ENCODE peak calls at places on chromosome 1, in six cellular contexts. H, T, L, Q, G and K are unnamed samples.

GRCh38 chr1:21508580-21509350 is 458 bp upstream of the ALPL start:
- DNase-seq in H (peak), T (peak), L (peak), Q (peak), G (no peak), K (peak)

GRCh38 chr1:18481921-18482701 is 1.4 kb downstream of the KLHDC7A start:
- DNase-seq in H (no peak), T (peak), L (no peak), Q (no peak), G (no peak), K (no peak)

GRCh38 chr1:68470388-68470970 is 20.7 kb upstream of the RPE65 start:
- DNase-seq in H (no peak), T (no peak), L (no peak), Q (no peak), G (no peak), K (no peak)

GRCh38 chr1:198373376-198373775 is 167.1 kb downstream of the ATP6V1G3 start:
- DNase-seq in H (no peak), T (no peak), L (no peak), Q (no peak), G (no peak), K (no peak)

GRCh38 chr1:166133276-166133841 is 33.4 kb downstream of the FAM78B start:
- DNase-seq in H (no peak), T (no peak), L (no peak), Q (no peak), G (no peak), K (no peak)

GRCh38 chr1:189654906-189655305 is 822.8 kb downstream of the BRINP3 start:
- DNase-seq in H (no peak), T (no peak), L (no peak), Q (no peak), G (no peak), K (no peak)

GRCh38 chr1:116569776-116570357 is 959 bp downstream of the CD58 start:
- DNase-seq in H (peak), T (peak), L (peak), Q (no peak), G (peak), K (peak)

GRCh38 chr1:203408485-203409229 is 57.7 kb upstream of the FMOD start:
- DNase-seq in H (no peak), T (peak), L (peak), Q (no peak), G (peak), K (peak)

GRCh38 chr1:203545032-203545816 is 51.3 kb downstream of the OPTC start:
- DNase-seq in H (no peak), T (no peak), L (no peak), Q (no peak), G (no peak), K (no peak)

GRCh38 chr1:235646463-235646862 is 3.1 kb downstream of the GNG4 start:
- DNase-seq in H (no peak), T (no peak), L (no peak), Q (no peak), G (no peak), K (no peak)

GRCh38 chr1:202615501-202616354 is 94.5 kb downstream of the SYT2 start:
- DNase-seq in H (no peak), T (no peak), L (no peak), Q (no peak), G (no peak), K (no peak)

GRCh38 chr1:196105901-196106300 is 502.3 kb downstream of the KCNT2 start:
- DNase-seq in H (no peak), T (no peak), L (no peak), Q (no peak), G (no peak), K (no peak)

GRCh38 chr1:212597495-212597894 is 11.1 kb upstream of the ATF3 start:
- DNase-seq in H (no peak), T (no peak), L (no peak), Q (no peak), G (no peak), K (no peak)

GRCh38 chr1:42145726-42146125 is 7.5 kb upstream of the GUCA2B start:
- DNase-seq in H (no peak), T (no peak), L (no peak), Q (no peak), G (no peak), K (no peak)

GRCh38 chr1:1118893-1119220 is 3.0 kb upstream of the C1orf159 start:
- DNase-seq in H (no peak), T (no peak), L (no peak), Q (no peak), G (no peak), K (no peak)

GRCh38 chr1:153728305-153729066 is 636 bp downstream of the INTS3 start:
- DNase-seq in H (peak), T (peak), L (peak), Q (peak), G (peak), K (peak)

DNA sequence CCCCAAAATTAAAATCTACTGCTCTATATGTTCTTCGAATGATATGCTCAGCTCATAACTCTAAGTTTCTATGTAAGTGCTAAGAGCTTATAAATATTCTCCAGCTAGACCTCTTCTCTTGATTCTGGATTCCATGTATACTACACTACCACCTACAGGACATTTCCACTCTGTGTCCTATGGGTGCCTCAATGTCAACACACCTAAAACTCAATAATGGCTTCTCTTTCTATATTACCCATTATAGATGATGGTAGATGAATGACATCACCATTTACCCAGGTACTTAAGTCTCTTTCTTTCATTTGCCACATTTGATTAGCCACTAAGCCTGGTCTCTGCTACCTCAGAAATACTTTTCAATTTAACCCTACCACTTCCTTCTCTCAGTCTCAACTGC is 41.3 kb downstream of the TBX19 start:
- DNase-seq in H (no peak), T (no peak), L (no peak), Q (no peak), G (no peak), K (no peak)
- TF ChIP-seq CTCF in H (no peak), T (no peak), L (no peak), Q (no peak), G (no peak), K (no peak)

GRCh38 chr1:207454046-207454964 is at the start of gene CR2:
- DNase-seq in H (peak), T (peak), L (peak), Q (peak), G (no peak), K (peak)
- TF ChIP-seq CTCF in H (peak), T (no peak), L (no peak), Q (no peak), G (no peak), K (no peak)

DNA sequence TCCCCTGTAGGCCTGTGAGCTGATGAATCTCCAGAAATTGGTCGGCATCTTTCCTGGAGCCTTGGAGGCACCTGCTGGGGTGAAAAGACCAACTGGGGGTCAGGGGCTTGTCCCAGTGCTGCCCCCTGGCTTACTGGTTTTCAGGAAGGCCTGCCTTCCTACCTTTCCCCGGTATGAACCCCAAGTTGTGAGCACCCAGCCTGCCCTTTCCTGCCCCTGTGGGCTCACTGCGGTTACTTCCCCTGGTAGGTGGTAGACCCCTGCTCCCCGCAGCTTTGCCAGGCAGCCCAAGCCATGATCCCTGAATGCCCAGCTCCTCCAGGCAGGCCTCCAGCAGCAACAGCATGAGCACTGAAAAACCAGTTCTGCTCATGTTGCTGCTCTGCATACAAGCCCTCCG is 10.2 kb downstream of the DMRTB1 start:
- DNase-seq in H (no peak), T (no peak), L (no peak), Q (no peak), G (no peak), K (no peak)
- TF ChIP-seq CTCF in H (no peak), T (no peak), L (no peak), Q (no peak), G (no peak), K (no peak)

GRCh38 chr1:27355683-27356082 is 11.1 kb downstream of the MAP3K6 start:
- DNase-seq in H (no peak), T (no peak), L (no peak), Q (no peak), G (no peak), K (no peak)
- TF ChIP-seq CTCF in H (no peak), T (no peak), L (no peak), Q (no peak), G (no peak), K (no peak)

GRCh38 chr1:31517301-31517700 is 59.0 kb upstream of the TINAGL1 start:
- DNase-seq in H (no peak), T (no peak), L (no peak), Q (no peak), G (no peak), K (no peak)
- TF ChIP-seq CTCF in H (no peak), T (no peak), L (no peak), Q (no peak), G (no peak), K (no peak)

GRCh38 chr1:43316738-43317520 is 16.1 kb downstream of the TIE1 start:
- DNase-seq in H (no peak), T (no peak), L (no peak), Q (no peak), G (no peak), K (no peak)
- TF ChIP-seq CTCF in H (no peak), T (no peak), L (no peak), Q (peak), G (no peak), K (no peak)